ENCODE peak calls at places on chromosomes 3 and 15, in five cellular contexts. K is stomach, D is endothelial cell of umbilical vein, R is heart right ventricle, G is left lung. Y is an unnamed sample.

GRCh38 chr3:129365296-129365695 is 63.1 kb downstream of the EFCAB12 start:
- DNase-seq in R (no peak), D (no peak), K (no peak), G (no peak), Y (no peak)

GRCh38 chr3:153350420-153350819 is 188.4 kb downstream of the RAP2B start:
- DNase-seq in R (no peak), K (no peak), D (no peak), G (no peak), Y (no peak)

GRCh38 chr3:18007980-18008379 is 265.5 kb upstream of the TBC1D5 start:
- DNase-seq in R (no peak), G (no peak), K (no peak), D (no peak), Y (no peak)

GRCh38 chr15:25624504-25625172 is 185.8 kb upstream of the UBE3A start:
- DNase-seq in K (no peak), D (no peak), G (no peak), R (peak; percentile 52), Y (no peak)

GRCh38 chr3:172696357-172696756 is 14.5 kb downstream of the NCEH1 start:
- DNase-seq in R (no peak), G (no peak), K (no peak), D (no peak), Y (no peak)

GRCh38 chr3:139521811-139522210 is 17.7 kb downstream of the RBP1 start:
- DNase-seq in R (no peak), D (no peak), K (no peak), G (no peak), Y (no peak)

GRCh38 chr15:65211157-65211982 is at the start of gene CILP:
- DNase-seq in K (no peak), D (no peak), R (peak; percentile 37), G (no peak), Y (peak; percentile 29)

GRCh38 chr3:46440531-46441294 is 24.0 kb downstream of the LTF start:
- DNase-seq in D (no peak), R (no peak), G (no peak), K (no peak), Y (no peak)

GRCh38 chr3:20043398-20043797 is 3.2 kb downstream of the KAT2B start:
- DNase-seq in D (peak; percentile 64), K (peak; percentile 93), G (peak; percentile 90), R (peak; percentile 92), Y (peak; percentile 78)

GRCh38 chr3:149600619-149601018 is 57.2 kb downstream of the WWTR1 start:
- DNase-seq in K (peak; percentile 46), D (peak; percentile 91), R (no peak), G (no peak), Y (no peak)
- H3K4me1 ChIP-seq in K (peaks cover 74% of the 10 kb centered on the region), D (peaks cover 90% of the 10 kb centered on the region), R (peaks cover 72% of the 10 kb centered on the region), G (peaks cover 28% of the 10 kb centered on the region), Y (peaks cover 24% of the 10 kb centered on the region)

DNA sequence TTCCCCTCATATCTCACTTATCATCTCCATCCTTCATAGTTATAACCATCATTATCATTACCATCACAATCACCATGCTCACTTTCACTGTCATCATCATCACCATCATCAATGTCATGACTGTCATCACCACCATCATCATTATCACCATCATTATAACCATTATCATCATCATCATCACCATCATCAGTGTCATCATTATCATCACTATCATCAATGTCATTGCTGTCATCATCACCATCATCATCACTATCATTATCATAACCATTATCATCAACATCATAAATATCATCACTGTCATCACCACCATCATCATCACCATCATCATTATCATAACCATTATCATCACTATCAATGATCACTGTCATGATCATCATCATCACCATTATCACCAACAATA is 44.1 kb downstream of the SSUH2 start:
- DNase-seq in K (no peak), D (no peak), G (no peak), R (no peak), Y (no peak)
- H3K4me1 ChIP-seq in K (no peaks in the 10 kb centered on the region), D (no peaks in the 10 kb centered on the region), G (no peaks in the 10 kb centered on the region), R (peaks cover 6% of the 10 kb centered on the region), Y (no peaks in the 10 kb centered on the region)

GRCh38 chr3:8503871-8504610 is 2.4 kb downstream of the LMCD1 start:
- DNase-seq in G (no peak), K (no peak), D (no peak), R (no peak), Y (no peak)
- H3K4me1 ChIP-seq in G (peaks cover 41% of the 10 kb centered on the region), K (peaks cover 75% of the 10 kb centered on the region), D (peaks cover 58% of the 10 kb centered on the region), R (peaks cover 88% of the 10 kb centered on the region), Y (peaks cover 73% of the 10 kb centered on the region)

GRCh38 chr3:95343228-95343627 is 1280.4 kb downstream of the NSUN3 start:
- DNase-seq in D (no peak), R (no peak), G (no peak), K (no peak), Y (no peak)
- H3K4me1 ChIP-seq in D (no peaks in the 10 kb centered on the region), R (no peaks in the 10 kb centered on the region), G (no peaks in the 10 kb centered on the region), K (no peaks in the 10 kb centered on the region), Y (no peaks in the 10 kb centered on the region)

GRCh38 chr3:196640501-196640968 is 1.0 kb downstream of the NRROS start:
- DNase-seq in G (no peak), K (no peak), R (no peak), D (no peak), Y (no peak)
- H3K4me1 ChIP-seq in G (peaks cover 83% of the 10 kb centered on the region), K (peaks cover 41% of the 10 kb centered on the region), R (peaks cover 12% of the 10 kb centered on the region), D (peaks cover 6% of the 10 kb centered on the region), Y (peaks cover 17% of the 10 kb centered on the region)

Y was measured in tibial nerve.